ENCODE peak calls at places on chromosomes 4 and X, in five cellular contexts. One of them, this sample, is unnamed.

GRCh38 chr4:86968477-86969015 is 33.7 kb downstream of the AFF1 start:
- DNase-seq in cardiac muscle cell: no peak
- DNase-seq in IMR-90: no peak
- DNase-seq in right atrium auricular region: no peak
- DNase-seq in fibroblast of mammary gland: no peak
- DNase-seq in this sample: no peak

GRCh38 chr4:174318829-174319764 is 35.4 kb downstream of the CEP44 start:
- DNase-seq in cardiac muscle cell: peak
- DNase-seq in IMR-90: peak
- DNase-seq in right atrium auricular region: no peak
- DNase-seq in fibroblast of mammary gland: peak
- DNase-seq in this sample: no peak

GRCh38 chr4:139783761-139784484 is 118.3 kb downstream of the MGST2 start:
- DNase-seq in cardiac muscle cell: peak
- DNase-seq in IMR-90: no peak
- DNase-seq in right atrium auricular region: no peak
- DNase-seq in fibroblast of mammary gland: no peak
- DNase-seq in this sample: no peak

GRCh38 chr4:151489462-151490203 is 80.7 kb downstream of the FHIP1A start:
- DNase-seq in cardiac muscle cell: no peak
- DNase-seq in IMR-90: no peak
- DNase-seq in right atrium auricular region: no peak
- DNase-seq in fibroblast of mammary gland: no peak
- DNase-seq in this sample: no peak

GRCh38 chr4:7224878-7225533 is 32.7 kb downstream of the SORCS2 start:
- DNase-seq in cardiac muscle cell: no peak
- DNase-seq in IMR-90: no peak
- DNase-seq in right atrium auricular region: no peak
- DNase-seq in fibroblast of mammary gland: no peak
- DNase-seq in this sample: no peak

GRCh38 chr4:985123-985830 is 1.6 kb upstream of the IDUA start:
- DNase-seq in cardiac muscle cell: peak
- DNase-seq in IMR-90: no peak
- DNase-seq in right atrium auricular region: peak
- DNase-seq in fibroblast of mammary gland: no peak
- DNase-seq in this sample: no peak

GRCh38 chr4:108430921-108431320 is 189.5 kb upstream of the RPL34 start:
- DNase-seq in cardiac muscle cell: no peak
- DNase-seq in IMR-90: no peak
- DNase-seq in right atrium auricular region: no peak
- DNase-seq in fibroblast of mammary gland: no peak
- DNase-seq in this sample: no peak

GRCh38 chrX:131366387-131366786 is 77.3 kb upstream of the IGSF1 start:
- DNase-seq in cardiac muscle cell: no peak
- DNase-seq in IMR-90: no peak
- DNase-seq in right atrium auricular region: no peak
- DNase-seq in fibroblast of mammary gland: no peak
- DNase-seq in this sample: no peak

GRCh38 chr4:139562067-139562684 is 6.2 kb upstream of the SETD7 start:
- DNase-seq in cardiac muscle cell: no peak
- DNase-seq in IMR-90: no peak
- DNase-seq in right atrium auricular region: no peak
- DNase-seq in fibroblast of mammary gland: no peak
- DNase-seq in this sample: no peak

GRCh38 chrX:43881410-43882293 is 598 bp downstream of the MAOB start:
- DNase-seq in cardiac muscle cell: no peak
- DNase-seq in IMR-90: no peak
- DNase-seq in right atrium auricular region: no peak
- DNase-seq in fibroblast of mammary gland: peak
- DNase-seq in this sample: no peak

GRCh38 chrX:105658136-105658535 is 164.2 kb upstream of the NRK start:
- DNase-seq in cardiac muscle cell: peak
- DNase-seq in IMR-90: no peak
- DNase-seq in right atrium auricular region: no peak
- DNase-seq in fibroblast of mammary gland: peak
- DNase-seq in this sample: no peak

GRCh38 chr4:185383451-185383850 is 12.3 kb downstream of the LRP2BP start:
- DNase-seq in cardiac muscle cell: no peak
- DNase-seq in IMR-90: no peak
- DNase-seq in right atrium auricular region: no peak
- DNase-seq in fibroblast of mammary gland: no peak
- DNase-seq in this sample: no peak

GRCh38 chrX:72046447-72046846 is 85.3 kb downstream of the RTL5 start:
- DNase-seq in cardiac muscle cell: no peak
- DNase-seq in IMR-90: no peak
- DNase-seq in right atrium auricular region: peak
- DNase-seq in fibroblast of mammary gland: no peak
- DNase-seq in this sample: no peak

GRCh38 chr4:158025131-158025530 is 147.7 kb downstream of the GASK1B start:
- DNase-seq in cardiac muscle cell: no peak
- DNase-seq in IMR-90: peak
- DNase-seq in right atrium auricular region: no peak
- DNase-seq in fibroblast of mammary gland: no peak
- DNase-seq in this sample: no peak

GRCh38 chrX:56802921-56803848 is 74.1 kb downstream of the NBDY start:
- DNase-seq in cardiac muscle cell: peak
- DNase-seq in IMR-90: peak
- DNase-seq in right atrium auricular region: peak
- DNase-seq in fibroblast of mammary gland: peak
- DNase-seq in this sample: peak

GRCh38 chr4:102781570-102781969 is 20.8 kb upstream of the MANBA start:
- DNase-seq in cardiac muscle cell: no peak
- DNase-seq in IMR-90: no peak
- DNase-seq in right atrium auricular region: no peak
- DNase-seq in fibroblast of mammary gland: no peak
- DNase-seq in this sample: no peak

GRCh38 chr4:77699731-77700210 is 94.2 kb downstream of the CXCL13 start:
- DNase-seq in cardiac muscle cell: peak
- DNase-seq in IMR-90: peak
- DNase-seq in right atrium auricular region: no peak
- DNase-seq in fibroblast of mammary gland: peak
- DNase-seq in this sample: peak

GRCh38 chr4:141815646-141816045 is 179.3 kb downstream of the IL15 start:
- DNase-seq in cardiac muscle cell: no peak
- DNase-seq in IMR-90: no peak
- DNase-seq in right atrium auricular region: no peak
- DNase-seq in fibroblast of mammary gland: no peak
- DNase-seq in this sample: no peak

GRCh38 chrX:48511561-48511960 is 2.8 kb downstream of the PORCN start:
- DNase-seq in cardiac muscle cell: no peak
- DNase-seq in IMR-90: no peak
- DNase-seq in right atrium auricular region: no peak
- DNase-seq in fibroblast of mammary gland: no peak
- DNase-seq in this sample: no peak
- TF ChIP-seq CTCF in cardiac muscle cell: peak
- TF ChIP-seq CTCF in IMR-90: peak
- TF ChIP-seq CTCF in right atrium auricular region: no peak
- TF ChIP-seq CTCF in fibroblast of mammary gland: peak
- TF ChIP-seq CTCF in this sample: peak

DNA sequence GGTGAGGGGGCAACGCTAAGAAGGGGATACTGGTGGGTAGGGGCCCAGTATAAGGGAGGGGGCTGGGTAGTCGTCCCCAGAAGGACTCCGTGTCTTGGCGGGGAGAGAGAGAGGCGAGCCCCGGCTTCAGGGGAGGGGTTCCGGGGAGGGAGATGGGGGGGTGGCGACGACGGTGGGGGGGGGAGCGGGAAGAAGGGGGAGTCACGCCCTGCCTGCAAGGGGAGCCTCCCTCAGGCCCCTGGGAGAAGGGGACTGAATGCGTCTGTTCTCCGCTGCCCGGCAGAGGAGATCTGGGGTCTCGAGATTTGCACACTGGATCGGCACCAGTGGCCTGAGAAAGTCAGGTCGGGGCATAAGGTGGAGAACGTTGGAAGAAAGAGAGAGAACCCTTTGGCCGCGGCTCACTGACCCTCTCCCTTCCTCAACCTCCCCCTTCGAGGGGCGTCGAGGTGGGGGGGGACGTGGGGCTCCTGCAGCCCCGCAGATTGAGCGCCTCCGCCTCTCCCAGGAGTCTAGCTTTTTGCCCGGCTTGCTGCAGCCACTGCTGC is 609 bp upstream of the BCORL1 start:
- DNase-seq in cardiac muscle cell: no peak
- DNase-seq in IMR-90: no peak
- DNase-seq in right atrium auricular region: no peak
- DNase-seq in fibroblast of mammary gland: no peak
- DNase-seq in this sample: no peak
- H3K4me3 ChIP-seq in cardiac muscle cell: peak
- H3K4me3 ChIP-seq in IMR-90: peak
- H3K4me3 ChIP-seq in right atrium auricular region: peak
- H3K4me3 ChIP-seq in fibroblast of mammary gland: peak
- H3K4me3 ChIP-seq in this sample: no peak

DNA sequence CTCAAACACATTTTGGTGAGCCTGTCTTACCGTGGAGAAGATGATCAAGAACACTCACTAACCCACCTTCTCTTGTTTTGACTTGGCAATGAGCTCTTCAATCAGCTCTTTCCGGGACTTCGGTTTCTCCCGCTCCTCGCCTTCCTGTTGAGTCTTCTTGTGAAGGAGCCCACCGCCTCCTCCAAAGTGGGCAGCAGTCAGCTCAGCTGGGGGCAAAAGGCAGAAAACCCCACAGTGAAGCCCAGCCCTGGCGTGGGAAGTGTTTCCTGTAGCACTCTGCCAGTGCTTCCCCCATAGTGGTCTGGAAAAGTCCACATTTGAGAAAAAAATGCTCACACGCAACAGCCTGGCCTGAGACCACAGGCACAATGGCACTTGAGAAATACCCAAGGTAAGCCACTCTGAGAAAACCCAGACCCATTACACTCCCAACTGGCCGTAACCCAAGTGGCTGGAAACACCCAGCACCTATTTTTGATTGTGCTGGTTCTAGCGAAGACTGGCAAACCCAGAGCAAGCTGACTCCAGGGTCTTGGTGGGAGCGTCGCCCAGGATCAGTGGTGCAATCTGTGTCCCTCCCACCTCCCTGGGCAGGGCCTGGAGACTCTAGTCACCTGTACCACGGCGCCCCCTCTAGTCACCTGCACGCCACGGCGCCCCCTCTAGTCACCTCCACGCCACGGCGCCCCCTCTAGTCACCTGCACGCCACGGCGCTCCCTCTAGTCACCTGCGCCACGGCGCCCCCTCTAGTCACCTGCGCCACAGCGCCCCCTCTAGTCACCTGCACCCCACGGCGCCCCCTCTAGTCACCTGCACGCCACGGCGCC is 8.6 kb downstream of the NOP14 start:
- DNase-seq in cardiac muscle cell: no peak
- DNase-seq in IMR-90: no peak
- DNase-seq in right atrium auricular region: no peak
- DNase-seq in fibroblast of mammary gland: no peak
- DNase-seq in this sample: no peak
- TF ChIP-seq CTCF in cardiac muscle cell: no peak
- TF ChIP-seq CTCF in IMR-90: peak
- TF ChIP-seq CTCF in right atrium auricular region: no peak
- TF ChIP-seq CTCF in fibroblast of mammary gland: no peak
- TF ChIP-seq CTCF in this sample: no peak

GRCh38 chr4:3413675-3414420 is 27.9 kb upstream of the HGFAC start:
- DNase-seq in cardiac muscle cell: no peak
- DNase-seq in IMR-90: no peak
- DNase-seq in right atrium auricular region: no peak
- DNase-seq in fibroblast of mammary gland: no peak
- DNase-seq in this sample: no peak
- H3K4me3 ChIP-seq in cardiac muscle cell: no peak
- H3K4me3 ChIP-seq in IMR-90: no peak
- H3K4me3 ChIP-seq in right atrium auricular region: no peak
- H3K4me3 ChIP-seq in fibroblast of mammary gland: no peak
- H3K4me3 ChIP-seq in this sample: no peak

GRCh38 chrX:40158036-40158706 is 60.4 kb upstream of the BCOR start:
- DNase-seq in cardiac muscle cell: no peak
- DNase-seq in IMR-90: peak
- DNase-seq in right atrium auricular region: no peak
- DNase-seq in fibroblast of mammary gland: no peak
- DNase-seq in this sample: no peak

GRCh38 chrX:40157228-40158035 is 59.7 kb upstream of the BCOR start:
- DNase-seq in cardiac muscle cell: no peak
- DNase-seq in IMR-90: no peak
- DNase-seq in right atrium auricular region: no peak
- DNase-seq in fibroblast of mammary gland: no peak
- DNase-seq in this sample: no peak

GRCh38 chrX:40154853-40155616 is 57.3 kb upstream of the BCOR start:
- DNase-seq in cardiac muscle cell: peak
- DNase-seq in IMR-90: peak
- DNase-seq in right atrium auricular region: peak
- DNase-seq in fibroblast of mammary gland: peak
- DNase-seq in this sample: no peak

GRCh38 chrX:40155617-40156471 is 58.1 kb upstream of the BCOR start:
- DNase-seq in cardiac muscle cell: no peak
- DNase-seq in IMR-90: no peak
- DNase-seq in right atrium auricular region: no peak
- DNase-seq in fibroblast of mammary gland: no peak
- DNase-seq in this sample: no peak

GRCh38 chrX:40156472-40157227 is 58.9 kb upstream of the BCOR start:
- DNase-seq in cardiac muscle cell: no peak
- DNase-seq in IMR-90: no peak
- DNase-seq in right atrium auricular region: no peak
- DNase-seq in fibroblast of mammary gland: no peak
- DNase-seq in this sample: no peak
- TF ChIP-seq CTCF in cardiac muscle cell: no peak
- TF ChIP-seq CTCF in IMR-90: no peak
- TF ChIP-seq CTCF in right atrium auricular region: no peak
- TF ChIP-seq CTCF in fibroblast of mammary gland: no peak
- TF ChIP-seq CTCF in this sample: no peak